ENCODE peak calls at places on chromosomes 16 and 17, in eight cellular contexts. Y, S, Q, N, R, H, M and K are unnamed samples.

GRCh38 chr16:25033852-25034251 is 18.7 kb upstream of the ARHGAP17 start:
- DNase-seq in Y (peak; percentile 82), S (peak; percentile 73), Q (no peak), N (no peak), R (no peak), H (no peak), M (no peak), K (no peak)

GRCh38 chr16:50462793-50463507 is 85.2 kb upstream of the NKD1 start:
- DNase-seq in Y (no peak), S (no peak), Q (no peak), N (no peak), R (no peak), H (no peak), M (no peak), K (no peak)

GRCh38 chr17:63675231-63675606 is 24.7 kb downstream of the LIMD2 start:
- DNase-seq in Y (peak; percentile 21), S (peak; percentile 42), Q (no peak), N (no peak), R (no peak), H (no peak), M (no peak), K (no peak)

GRCh38 chr16:22123146-22123545 is 30.8 kb downstream of the VWA3A start:
- DNase-seq in Y (no peak), S (peak; percentile 33), Q (no peak), N (peak; percentile 21), R (no peak), H (no peak), M (no peak), K (no peak)

GRCh38 chr16:64440421-64440831 is 681.4 kb downstream of the CDH11 start:
- DNase-seq in Y (peak; percentile 95), S (peak; percentile 98), Q (no peak), N (no peak), R (peak; percentile 24), H (no peak), M (no peak), K (no peak)

GRCh38 chr17:49071106-49071505 is 61.5 kb upstream of the B4GALNT2 start:
- DNase-seq in Y (no peak), S (peak; percentile 46), Q (no peak), N (no peak), R (no peak), H (no peak), M (no peak), K (no peak)

GRCh38 chr17:7634384-7634783 is 4.4 kb downstream of the SHBG start:
- DNase-seq in Y (peak; percentile 56), S (peak; percentile 48), Q (peak; percentile 45), N (no peak), R (no peak), H (no peak), M (no peak), K (no peak)

GRCh38 chr16:16007743-16008111 is 58.3 kb downstream of the ABCC1 start:
- DNase-seq in Y (no peak), S (no peak), Q (no peak), N (peak; percentile 84), R (no peak), H (no peak), M (no peak), K (no peak)

GRCh38 chr16:57366544-57367040 is 5.7 kb upstream of the CX3CL1 start:
- DNase-seq in Y (no peak), S (no peak), Q (no peak), N (no peak), R (no peak), H (no peak), M (no peak), K (no peak)